ENCODE peak calls at places on chromosomes 12 and 14, in six cellular contexts. W, H, F, Y, Z and O are unnamed samples.
A peak's percentile ranks its signal among the peaks of the same experiment; 100 is the strongest.

GRCh38 chr12:128947199-128947598 is 93.9 kb downstream of the GLT1D1 start:
- DNase-seq in W (no peak), H (no peak), F (no peak), Y (no peak), Z (no peak), O (no peak)

GRCh38 chr12:114668151-114668891 is 15.7 kb downstream of the TBX3 start:
- DNase-seq in W (peak; percentile 93), H (peak; percentile 70), F (peak; percentile 70), Y (no peak), Z (peak; percentile 61), O (no peak)

GRCh38 chr14:30354439-30354838 is 204.5 kb upstream of the G2E3 start:
- DNase-seq in W (no peak), H (no peak), F (no peak), Y (no peak), Z (no peak), O (no peak)

GRCh38 chr14:59126714-59127436 is 61.6 kb upstream of the DAAM1 start:
- DNase-seq in W (peak; percentile 61), H (peak; percentile 36), F (no peak), Y (no peak), Z (no peak), O (peak; percentile 6)

GRCh38 chr12:43291516-43291915 is 260.5 kb downstream of the ADAMTS20 start:
- DNase-seq in W (no peak), H (no peak), F (no peak), Y (no peak), Z (no peak), O (no peak)

GRCh38 chr14:59438148-59438766 is 26.9 kb downstream of the GPR135 start:
- DNase-seq in W (no peak), H (no peak), F (no peak), Y (no peak), Z (no peak), O (no peak)

GRCh38 chr14:68680541-68681051 is 112.3 kb downstream of the ZFP36L1 start:
- DNase-seq in W (no peak), H (no peak), F (no peak), Y (no peak), Z (no peak), O (no peak)

GRCh38 chr14:50785506-50786063 is 45.4 kb downstream of the NIN start:
- DNase-seq in W (no peak), H (no peak), F (no peak), Y (no peak), Z (no peak), O (no peak)

GRCh38 chr12:113996026-113996425 is 29.9 kb upstream of the RBM19 start:
- DNase-seq in W (peak; percentile 5), H (no peak), F (peak; percentile 23), Y (no peak), Z (no peak), O (no peak)

GRCh38 chr12:47742253-47742825 is 16.3 kb downstream of the RAPGEF3 start:
- DNase-seq in W (peak; percentile 19), H (peak; percentile 71), F (no peak), Y (no peak), Z (no peak), O (no peak)

GRCh38 chr12:91098942-91099341 is 12.4 kb downstream of the LUM start:
- DNase-seq in W (no peak), H (no peak), F (no peak), Y (no peak), Z (no peak), O (no peak)

GRCh38 chr12:108576660-108577234 is 14.4 kb downstream of the ISCU start:
- DNase-seq in W (no peak), H (no peak), F (no peak), Y (no peak), Z (no peak), O (no peak)

GRCh38 chr12:92717202-92717601 is 14.4 kb downstream of the PLEKHG7 start:
- DNase-seq in W (no peak), H (peak; percentile 24), F (no peak), Y (no peak), Z (no peak), O (no peak)

GRCh38 chr14:75274899-75275569 is 3.6 kb upstream of the FOS start:
- DNase-seq in W (no peak), H (no peak), F (no peak), Y (peak; percentile 40), Z (peak; percentile 27), O (no peak)

GRCh38 chr12:23655112-23655511 is 294.4 kb downstream of the SOX5 start:
- DNase-seq in W (no peak), H (no peak), F (no peak), Y (no peak), Z (no peak), O (no peak)

GRCh38 chr12:67681145-67681778 is 32.7 kb downstream of the DYRK2 start:
- DNase-seq in W (no peak), H (no peak), F (no peak), Y (no peak), Z (no peak), O (no peak)

GRCh38 chr14:96221841-96222240 is 17.2 kb downstream of the BDKRB2 start:
- DNase-seq in W (no peak), H (no peak), F (no peak), Y (no peak), Z (no peak), O (no peak)

GRCh38 chr12:95634622-95635621 is 83.6 kb upstream of the USP44 start:
- DNase-seq in W (peak; percentile 82), H (no peak), F (no peak), Y (no peak), Z (no peak), O (no peak)

GRCh38 chr12:57547366-57548315 is 649 bp upstream of the DCTN2 start:
- DNase-seq in W (no peak), H (no peak), F (no peak), Y (no peak), Z (no peak), O (no peak)

GRCh38 chr14:61183486-61183885 is 97.7 kb downstream of the TMEM30B start:
- DNase-seq in W (no peak), H (no peak), F (no peak), Y (no peak), Z (no peak), O (no peak)

GRCh38 chr12:12683298-12683697 is 12.7 kb downstream of the GPR19 start:
- DNase-seq in W (no peak), H (no peak), F (no peak), Y (no peak), Z (no peak), O (no peak)

GRCh38 chr12:8899835-8900234 is 14.5 kb upstream of the PHC1 start:
- DNase-seq in W (no peak), H (no peak), F (no peak), Y (no peak), Z (no peak), O (no peak)

GRCh38 chr14:39469094-39469710 is 37.0 kb upstream of the FBXO33 start:
- DNase-seq in W (peak; percentile 74), H (no peak), F (peak; percentile 21), Y (no peak), Z (no peak), O (no peak)

DNA sequence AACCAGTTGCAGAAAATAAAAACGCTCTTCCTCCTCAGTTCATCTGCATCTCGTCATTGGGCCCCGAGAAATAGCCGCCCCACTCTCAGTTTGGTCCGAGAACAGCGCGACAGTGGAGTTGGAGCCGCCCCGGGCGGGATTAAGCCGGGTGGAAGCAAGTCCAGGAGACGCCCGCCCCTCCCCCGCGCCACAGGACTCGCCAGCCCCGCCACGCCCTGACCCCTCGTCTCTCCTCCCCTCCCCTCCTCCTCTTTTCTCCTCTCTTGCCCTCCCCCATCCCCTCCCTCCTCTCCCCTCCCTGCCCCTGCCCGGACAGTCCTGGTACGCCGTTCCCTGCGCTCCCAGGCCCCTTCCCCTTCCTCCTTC is 83.8 kb downstream of the TNFAIP2 start:
- DNase-seq in W (no peak), H (peak; percentile 64), F (peak; percentile 23), Y (no peak), Z (no peak), O (no peak)
- TF ChIP-seq TAF1 in W (no peak), H (no peak), F (no peak), Y (no peak), Z (no peak), O (no peak)

GRCh38 chr14:67186369-67186768 is 2.9 kb upstream of the GARIN2 start:
- DNase-seq in W (no peak), H (no peak), F (no peak), Y (no peak), Z (no peak), O (no peak)

GRCh38 chr14:67188326-67188725 is 914 bp upstream of the GARIN2 start:
- DNase-seq in W (no peak), H (no peak), F (no peak), Y (no peak), Z (no peak), O (no peak)

GRCh38 chr14:67186789-67187188 is 2.5 kb upstream of the GARIN2 start:
- DNase-seq in W (no peak), H (no peak), F (no peak), Y (no peak), Z (no peak), O (no peak)

GRCh38 chr14:67187826-67188225 is 1.4 kb upstream of the GARIN2 start:
- DNase-seq in W (no peak), H (no peak), F (no peak), Y (no peak), Z (no peak), O (no peak)

DNA sequence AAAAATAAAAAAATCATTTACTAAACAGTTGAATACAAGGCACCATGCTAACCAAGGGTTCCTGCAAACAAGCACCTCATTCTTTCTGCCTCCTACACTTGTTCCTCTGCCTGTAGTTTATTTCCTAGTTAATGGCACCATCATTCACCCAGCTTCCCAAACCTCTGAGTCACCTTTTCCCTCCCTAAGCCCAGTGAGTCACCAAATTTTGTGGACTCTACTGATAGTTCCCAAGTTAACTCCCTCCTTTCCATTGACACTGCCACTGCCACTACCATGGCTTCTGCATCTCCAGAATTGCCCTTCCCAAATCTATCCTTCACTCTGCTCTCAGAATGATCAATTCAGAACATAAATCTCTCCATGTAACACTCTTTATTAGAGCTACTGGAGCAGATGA is 2.0 kb upstream of the GARIN2 start:
- DNase-seq in W (peak; percentile 38), H (no peak), F (no peak), Y (no peak), Z (no peak), O (no peak)
- TF ChIP-seq POLR2AphosphoS5 in W (no peak), H (no peak), F (no peak), Y (no peak), Z (no peak), O (no peak)

DNA sequence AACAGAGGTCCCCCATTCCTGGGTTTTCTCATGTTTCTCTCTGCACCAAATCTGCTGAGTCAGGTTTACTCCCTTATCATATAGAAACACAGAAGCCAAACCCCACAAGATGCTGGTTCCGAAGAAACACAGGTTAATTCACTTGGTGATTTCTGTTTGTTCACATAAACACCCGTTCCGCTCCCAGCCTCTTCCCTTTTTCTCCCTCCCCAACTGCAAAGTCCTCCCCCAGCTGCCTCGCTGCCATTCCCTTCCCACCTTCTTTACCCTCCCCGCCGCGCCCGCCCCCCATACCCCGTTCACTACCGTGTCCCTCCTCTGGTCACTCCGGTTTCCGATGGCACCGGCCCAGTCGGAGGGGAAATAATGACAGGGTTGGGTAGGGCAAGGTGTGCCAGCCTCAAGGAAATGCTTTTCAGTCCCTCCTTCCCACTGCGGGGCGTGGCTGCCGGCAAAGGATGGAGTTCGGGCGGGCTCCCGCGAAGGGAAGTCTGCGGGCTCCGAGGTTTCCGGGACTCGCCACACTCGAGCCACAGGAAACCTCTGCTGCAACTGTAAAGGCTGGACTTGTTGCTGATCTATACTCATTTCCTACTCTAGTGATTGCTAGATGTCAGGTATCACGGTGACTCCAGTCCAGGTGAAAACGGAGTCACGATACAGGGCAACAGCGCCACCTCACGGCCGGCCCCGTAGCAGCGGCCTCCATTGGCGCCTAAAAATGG is at the start of gene STYK1:
- DNase-seq in W (peak; percentile 20), H (peak; percentile 68), F (peak; percentile 65), Y (peak; percentile 24), Z (peak; percentile 48), O (peak; percentile 43)
- TF ChIP-seq POLR2A in W (no peak), H (no peak), F (no peak), Y (no peak), Z (no peak), O (no peak)

GRCh38 chr12:53049582-53050318 is at the start of gene TNS2:
- DNase-seq in W (peak; percentile 72), H (peak; percentile 21), F (no peak), Y (no peak), Z (peak; percentile 6), O (peak; percentile 1)
- TF ChIP-seq TAF1 in W (peak; percentile 69), H (no peak), F (no peak), Y (no peak), Z (no peak), O (no peak)